ENCODE peak calls at places on chromosomes 6 and 20, in nine cellular contexts. One of them, this sample, is unnamed.
A peak's percentile ranks its signal among the peaks of the same experiment; 100 is the strongest.

GRCh38 chr6:106163966-106164877 is 78.1 kb downstream of the PRDM1 start:
- DNase-seq in psoas muscle: peak; percentile 57
- DNase-seq in H9: no peak
- DNase-seq in cardiac fibroblast: peak; percentile 95
- DNase-seq in T-helper 22 cell: no peak
- DNase-seq in activated T-helper 1 cell treated with Interleukin-2 at 50 U/mL for 16 hours: no peak
- DNase-seq in KBM-7: peak; percentile 61
- DNase-seq in putamen: peak; percentile 19
- DNase-seq in A549: no peak
- DNase-seq in this sample: no peak

GRCh38 chr6:32982702-32983492 is 14.5 kb downstream of the BRD2 start:
- DNase-seq in psoas muscle: no peak
- DNase-seq in H9: no peak
- DNase-seq in cardiac fibroblast: peak; percentile 20
- DNase-seq in T-helper 22 cell: no peak
- DNase-seq in activated T-helper 1 cell treated with Interleukin-2 at 50 U/mL for 16 hours: no peak
- DNase-seq in KBM-7: peak; percentile 14
- DNase-seq in putamen: no peak
- DNase-seq in A549: no peak
- DNase-seq in this sample: no peak

GRCh38 chr6:71238351-71238750 is 50.3 kb upstream of the OGFRL1 start:
- DNase-seq in psoas muscle: no peak
- DNase-seq in H9: no peak
- DNase-seq in cardiac fibroblast: peak; percentile 64
- DNase-seq in T-helper 22 cell: no peak
- DNase-seq in activated T-helper 1 cell treated with Interleukin-2 at 50 U/mL for 16 hours: no peak
- DNase-seq in KBM-7: no peak
- DNase-seq in putamen: no peak
- DNase-seq in A549: no peak
- DNase-seq in this sample: peak; percentile 11

GRCh38 chr20:56968386-56969048 is 297.9 kb downstream of the BMP7 start:
- DNase-seq in psoas muscle: no peak
- DNase-seq in H9: no peak
- DNase-seq in cardiac fibroblast: no peak
- DNase-seq in T-helper 22 cell: no peak
- DNase-seq in activated T-helper 1 cell treated with Interleukin-2 at 50 U/mL for 16 hours: no peak
- DNase-seq in KBM-7: no peak
- DNase-seq in putamen: no peak
- DNase-seq in A549: no peak
- DNase-seq in this sample: no peak

GRCh38 chr20:50958733-50959542 is at the start of gene MOCS3:
- DNase-seq in psoas muscle: peak; percentile 92
- DNase-seq in H9: peak; percentile 81
- DNase-seq in cardiac fibroblast: peak; percentile 96
- DNase-seq in T-helper 22 cell: peak; percentile 79
- DNase-seq in activated T-helper 1 cell treated with Interleukin-2 at 50 U/mL for 16 hours: peak; percentile 71
- DNase-seq in KBM-7: no peak
- DNase-seq in putamen: peak; percentile 90
- DNase-seq in A549: peak; percentile 81
- DNase-seq in this sample: peak; percentile 98

GRCh38 chr6:29624520-29624961 is 8.4 kb downstream of the GABBR1 start:
- DNase-seq in psoas muscle: no peak
- DNase-seq in H9: peak; percentile 45
- DNase-seq in cardiac fibroblast: no peak
- DNase-seq in T-helper 22 cell: no peak
- DNase-seq in activated T-helper 1 cell treated with Interleukin-2 at 50 U/mL for 16 hours: no peak
- DNase-seq in KBM-7: peak; percentile 41
- DNase-seq in putamen: no peak
- DNase-seq in A549: no peak
- DNase-seq in this sample: no peak

GRCh38 chr6:105990151-105990550 is 96.0 kb upstream of the PRDM1 start:
- DNase-seq in psoas muscle: no peak
- DNase-seq in H9: no peak
- DNase-seq in cardiac fibroblast: no peak
- DNase-seq in T-helper 22 cell: no peak
- DNase-seq in activated T-helper 1 cell treated with Interleukin-2 at 50 U/mL for 16 hours: no peak
- DNase-seq in KBM-7: peak; percentile 40
- DNase-seq in putamen: no peak
- DNase-seq in A549: no peak
- DNase-seq in this sample: no peak

GRCh38 chr6:156250593-156250992 is 526.6 kb upstream of the ARID1B start:
- DNase-seq in psoas muscle: no peak
- DNase-seq in H9: no peak
- DNase-seq in cardiac fibroblast: no peak
- DNase-seq in T-helper 22 cell: no peak
- DNase-seq in activated T-helper 1 cell treated with Interleukin-2 at 50 U/mL for 16 hours: no peak
- DNase-seq in KBM-7: no peak
- DNase-seq in putamen: no peak
- DNase-seq in A549: no peak
- DNase-seq in this sample: no peak

GRCh38 chr6:3500262-3501001 is 43.6 kb upstream of the SLC22A23 start:
- DNase-seq in psoas muscle: no peak
- DNase-seq in H9: no peak
- DNase-seq in cardiac fibroblast: peak; percentile 61
- DNase-seq in T-helper 22 cell: no peak
- DNase-seq in activated T-helper 1 cell treated with Interleukin-2 at 50 U/mL for 16 hours: no peak
- DNase-seq in KBM-7: no peak
- DNase-seq in putamen: no peak
- DNase-seq in A549: no peak
- DNase-seq in this sample: no peak

GRCh38 chr20:32017711-32018251 is 7.5 kb downstream of the CCM2L start:
- DNase-seq in psoas muscle: no peak
- DNase-seq in H9: peak; percentile 98
- DNase-seq in cardiac fibroblast: no peak
- DNase-seq in T-helper 22 cell: peak; percentile 34
- DNase-seq in activated T-helper 1 cell treated with Interleukin-2 at 50 U/mL for 16 hours: peak; percentile 24
- DNase-seq in KBM-7: no peak
- DNase-seq in putamen: no peak
- DNase-seq in A549: peak; percentile 46
- DNase-seq in this sample: no peak

GRCh38 chr20:3092611-3093379 is 8.3 kb upstream of the AVP start:
- DNase-seq in psoas muscle: no peak
- DNase-seq in H9: peak; percentile 52
- DNase-seq in cardiac fibroblast: peak; percentile 7
- DNase-seq in T-helper 22 cell: no peak
- DNase-seq in activated T-helper 1 cell treated with Interleukin-2 at 50 U/mL for 16 hours: no peak
- DNase-seq in KBM-7: peak; percentile 88
- DNase-seq in putamen: no peak
- DNase-seq in A549: no peak
- DNase-seq in this sample: no peak

GRCh38 chr6:120202878-120203277 is 853.3 kb upstream of the MAN1A1 start:
- DNase-seq in psoas muscle: no peak
- DNase-seq in H9: no peak
- DNase-seq in cardiac fibroblast: peak; percentile 6
- DNase-seq in T-helper 22 cell: no peak
- DNase-seq in activated T-helper 1 cell treated with Interleukin-2 at 50 U/mL for 16 hours: no peak
- DNase-seq in KBM-7: no peak
- DNase-seq in putamen: no peak
- DNase-seq in A549: no peak
- DNase-seq in this sample: no peak

GRCh38 chr6:21390537-21391213 is 202.9 kb upstream of the SOX4 start:
- DNase-seq in psoas muscle: no peak
- DNase-seq in H9: no peak
- DNase-seq in cardiac fibroblast: no peak
- DNase-seq in T-helper 22 cell: no peak
- DNase-seq in activated T-helper 1 cell treated with Interleukin-2 at 50 U/mL for 16 hours: no peak
- DNase-seq in KBM-7: no peak
- DNase-seq in putamen: no peak
- DNase-seq in A549: no peak
- DNase-seq in this sample: no peak

GRCh38 chr6:57135885-57136284 is 36.2 kb upstream of the BAG2 start:
- DNase-seq in psoas muscle: no peak
- DNase-seq in H9: no peak
- DNase-seq in cardiac fibroblast: no peak
- DNase-seq in T-helper 22 cell: no peak
- DNase-seq in activated T-helper 1 cell treated with Interleukin-2 at 50 U/mL for 16 hours: no peak
- DNase-seq in KBM-7: no peak
- DNase-seq in putamen: no peak
- DNase-seq in A549: no peak
- DNase-seq in this sample: no peak

GRCh38 chr6:38507173-38507572 is 132.6 kb downstream of the BTBD9 start:
- DNase-seq in psoas muscle: no peak
- DNase-seq in H9: no peak
- DNase-seq in cardiac fibroblast: no peak
- DNase-seq in T-helper 22 cell: no peak
- DNase-seq in activated T-helper 1 cell treated with Interleukin-2 at 50 U/mL for 16 hours: no peak
- DNase-seq in KBM-7: no peak
- DNase-seq in putamen: no peak
- DNase-seq in A549: no peak
- DNase-seq in this sample: no peak

GRCh38 chr6:36436466-36436865 is 6.2 kb downstream of the PXT1 start:
- DNase-seq in psoas muscle: no peak
- DNase-seq in H9: no peak
- DNase-seq in cardiac fibroblast: peak; percentile 88
- DNase-seq in T-helper 22 cell: no peak
- DNase-seq in activated T-helper 1 cell treated with Interleukin-2 at 50 U/mL for 16 hours: no peak
- DNase-seq in KBM-7: no peak
- DNase-seq in putamen: no peak
- DNase-seq in A549: no peak
- DNase-seq in this sample: no peak

GRCh38 chr6:7851780-7852179 is 58.8 kb downstream of the TXNDC5 start:
- DNase-seq in psoas muscle: no peak
- DNase-seq in H9: no peak
- DNase-seq in cardiac fibroblast: no peak
- DNase-seq in T-helper 22 cell: no peak
- DNase-seq in activated T-helper 1 cell treated with Interleukin-2 at 50 U/mL for 16 hours: no peak
- DNase-seq in KBM-7: no peak
- DNase-seq in putamen: no peak
- DNase-seq in A549: no peak
- DNase-seq in this sample: no peak

GRCh38 chr6:121485359-121485809 is 49.9 kb downstream of the GJA1 start:
- DNase-seq in psoas muscle: no peak
- DNase-seq in H9: no peak
- DNase-seq in cardiac fibroblast: peak; percentile 54
- DNase-seq in T-helper 22 cell: no peak
- DNase-seq in activated T-helper 1 cell treated with Interleukin-2 at 50 U/mL for 16 hours: no peak
- DNase-seq in KBM-7: no peak
- DNase-seq in putamen: no peak
- DNase-seq in A549: no peak
- DNase-seq in this sample: peak; percentile 33

GRCh38 chr6:8047466-8048292 is 16.5 kb downstream of the BLOC1S5 start:
- DNase-seq in psoas muscle: no peak
- DNase-seq in H9: no peak
- DNase-seq in cardiac fibroblast: peak; percentile 86
- DNase-seq in T-helper 22 cell: no peak
- DNase-seq in activated T-helper 1 cell treated with Interleukin-2 at 50 U/mL for 16 hours: no peak
- DNase-seq in KBM-7: no peak
- DNase-seq in putamen: no peak
- DNase-seq in A549: no peak
- DNase-seq in this sample: no peak

GRCh38 chr6:54716869-54717268 is 129.7 kb upstream of the FAM83B start:
- DNase-seq in psoas muscle: no peak
- DNase-seq in H9: no peak
- DNase-seq in cardiac fibroblast: no peak
- DNase-seq in T-helper 22 cell: no peak
- DNase-seq in activated T-helper 1 cell treated with Interleukin-2 at 50 U/mL for 16 hours: no peak
- DNase-seq in KBM-7: no peak
- DNase-seq in putamen: no peak
- DNase-seq in A549: no peak
- DNase-seq in this sample: no peak

This sample was measured in HTR-8/SVneo.